ENCODE peak calls at places on chromosomes 16 and 17, in six cellular contexts. G is HCT116, T is GM23338, P is GM12878, J is SK-N-SH, Z is HepG2. E is an unnamed sample.

GRCh38 chr16:30458561-30459394 is 13.1 kb upstream of the SEPHS2 start:
- DNase-seq in G (no peak), T (no peak), P (peak), J (no peak), Z (peak), E (peak)

GRCh38 chr16:84841787-84842300 is 22.1 kb downstream of the CRISPLD2 start:
- DNase-seq in G (peak), T (peak), P (no peak), J (peak), Z (no peak), E (no peak)

GRCh38 chr17:83053021-83053778 is 26.2 kb upstream of the METRNL start:
- DNase-seq in G (no peak), T (no peak), P (no peak), J (no peak), Z (no peak), E (no peak)

GRCh38 chr17:11705111-11705510 is 106.8 kb downstream of the DNAH9 start:
- DNase-seq in G (no peak), T (no peak), P (no peak), J (no peak), Z (peak), E (no peak)

GRCh38 chr17:80953471-80954315 is 37.9 kb upstream of the CHMP6 start:
- DNase-seq in G (no peak), T (no peak), P (no peak), J (no peak), Z (no peak), E (peak)

GRCh38 chr17:73555199-73555810 is 88.9 kb downstream of the SDK2 start:
- DNase-seq in G (no peak), T (no peak), P (no peak), J (no peak), Z (no peak), E (no peak)

GRCh38 chr17:42518046-42518754 is 17.8 kb upstream of the NAGLU start:
- DNase-seq in G (peak), T (no peak), P (no peak), J (no peak), Z (no peak), E (peak)

GRCh38 chr17:40122944-40123810 is 1.4 kb downstream of the MSL1 start:
- DNase-seq in G (no peak), T (peak), P (no peak), J (peak), Z (no peak), E (peak)

GRCh38 chr16:51085271-51085670 is 65.8 kb downstream of the SALL1 start:
- DNase-seq in G (no peak), T (no peak), P (no peak), J (no peak), Z (no peak), E (no peak)

GRCh38 chr16:71794943-71795342 is 13.7 kb downstream of the AP1G1 start:
- DNase-seq in G (no peak), T (no peak), P (no peak), J (no peak), Z (no peak), E (no peak)

GRCh38 chr17:7183433-7184090 is 4.4 kb upstream of the ASGR1 start:
- DNase-seq in G (no peak), T (no peak), P (no peak), J (peak), Z (peak), E (no peak)

GRCh38 chr16:83935858-83936255 is 17.2 kb upstream of the OSGIN1 start:
- DNase-seq in G (no peak), T (no peak), P (no peak), J (peak), Z (no peak), E (no peak)

GRCh38 chr17:77957215-77957868 is 1.2 kb upstream of the TNRC6C start:
- DNase-seq in G (no peak), T (peak), P (peak), J (no peak), Z (no peak), E (peak)

GRCh38 chr17:9020824-9021157 is 519 bp upstream of the NTN1 start:
- DNase-seq in G (no peak), T (peak), P (no peak), J (no peak), Z (no peak), E (no peak)

GRCh38 chr16:59859606-59860402 is 1125.7 kb upstream of the GOT2 start:
- DNase-seq in G (no peak), T (no peak), P (no peak), J (no peak), Z (no peak), E (no peak)

GRCh38 chr17:42111901-42112551 is 488 bp downstream of the DHX58 start:
- DNase-seq in G (no peak), T (no peak), P (no peak), J (no peak), Z (no peak), E (no peak)

GRCh38 chr17:30956764-30957374 is 14.0 kb upstream of the RNF135 start:
- DNase-seq in G (no peak), T (peak), P (no peak), J (no peak), Z (no peak), E (no peak)

GRCh38 chr17:35170968-35171771 is 23.0 kb downstream of the SLC35G3 start:
- DNase-seq in G (no peak), T (no peak), P (no peak), J (no peak), Z (no peak), E (no peak)

GRCh38 chr16:66984902-66985311 is 3.5 kb upstream of the CES4A start:
- DNase-seq in G (no peak), T (no peak), P (no peak), J (no peak), Z (no peak), E (no peak)

GRCh38 chr16:52912565-52913173 is 140.0 kb downstream of the CHD9NB start:
- DNase-seq in G (peak), T (peak), P (peak), J (peak), Z (peak), E (peak)

GRCh38 chr17:39836117-39836516 is 28.0 kb downstream of the IKZF3 start:
- DNase-seq in G (no peak), T (no peak), P (no peak), J (no peak), Z (no peak), E (no peak)

GRCh38 chr17:81245665-81246342 is 6.7 kb downstream of the NDUFAF8 start:
- DNase-seq in G (no peak), T (no peak), P (no peak), J (no peak), Z (no peak), E (no peak)

GRCh38 chr16:86798247-86799041 is 220.1 kb downstream of the FOXL1 start:
- DNase-seq in G (no peak), T (no peak), P (no peak), J (no peak), Z (no peak), E (no peak)

GRCh38 chr16:24499193-24499814 is 40.1 kb upstream of the RBBP6 start:
- DNase-seq in G (peak), T (peak), P (no peak), J (peak), Z (peak), E (peak)

GRCh38 chr17:45043813-45044540 is 7.5 kb downstream of the DCAKD start:
- DNase-seq in G (no peak), T (no peak), P (no peak), J (no peak), Z (peak), E (no peak)

GRCh38 chr17:48555183-48555615 is 10.3 kb upstream of the HOXB2 start:
- DNase-seq in G (no peak), T (no peak), P (no peak), J (no peak), Z (no peak), E (no peak)

GRCh38 chr17:62911106-62911505 is 54.9 kb upstream of the TANC2 start:
- DNase-seq in G (no peak), T (no peak), P (no peak), J (no peak), Z (no peak), E (no peak)

GRCh38 chr17:73474370-73474988 is 162.7 kb upstream of the CDC42EP4 start:
- DNase-seq in G (peak), T (no peak), P (no peak), J (peak), Z (peak), E (no peak)

GRCh38 chr17:76831316-76831715 is 36.9 kb upstream of the MGAT5B start:
- DNase-seq in G (no peak), T (no peak), P (no peak), J (no peak), Z (no peak), E (no peak)

GRCh38 chr16:87963400-87963799 is 12.2 kb downstream of the BANP start:
- DNase-seq in G (no peak), T (no peak), P (no peak), J (no peak), Z (no peak), E (no peak)

GRCh38 chr16:85061566-85061965 is 34.0 kb downstream of the KIAA0513 start:
- DNase-seq in G (no peak), T (no peak), P (no peak), J (no peak), Z (no peak), E (peak)

GRCh38 chr17:39920218-39921210 is 2.1 kb upstream of the GSDMB start:
- DNase-seq in G (no peak), T (peak), P (no peak), J (no peak), Z (no peak), E (no peak)

GRCh38 chr17:46764709-46765401 is 53.6 kb downstream of the WNT3 start:
- DNase-seq in G (no peak), T (no peak), P (no peak), J (peak), Z (no peak), E (no peak)

GRCh38 chr16:46848768-46849764 is 18.1 kb upstream of the C16orf87 start:
- DNase-seq in G (no peak), T (no peak), P (no peak), J (no peak), Z (no peak), E (no peak)

GRCh38 chr17:44794699-44795413 is 35.2 kb downstream of the GJC1 start:
- DNase-seq in G (peak), T (no peak), P (no peak), J (no peak), Z (no peak), E (peak)

GRCh38 chr16:14378131-14378551 is 251.9 kb downstream of the PARN start:
- DNase-seq in G (peak), T (no peak), P (no peak), J (no peak), Z (peak), E (no peak)

GRCh38 chr17:77098884-77099545 is 41.8 kb upstream of the SEC14L1 start:
- DNase-seq in G (no peak), T (no peak), P (no peak), J (no peak), Z (peak), E (peak)

GRCh38 chr16:10979717-10980601 is 35.6 kb downstream of the CLEC16A start:
- DNase-seq in G (no peak), T (peak), P (no peak), J (no peak), Z (peak), E (no peak)
- TF ChIP-seq POLR2AphosphoS5 in G (no peak), T (no peak), P (no peak), J (no peak), Z (no peak), E (no peak)

GRCh38 chr17:57486416-57486815 is 230.1 kb downstream of the MSI2 start:
- DNase-seq in G (no peak), T (no peak), P (no peak), J (no peak), Z (no peak), E (no peak)
- TF ChIP-seq REST in G (no peak), T (no peak), P (no peak), J (no peak), Z (no peak), E (no peak)

GRCh38 chr17:75096082-75096625 is 8.4 kb downstream of the SLC16A5 start:
- DNase-seq in G (peak), T (peak), P (no peak), J (no peak), Z (peak), E (peak)
- TF ChIP-seq POLR2AphosphoS5 in G (peak), T (no peak), P (no peak), J (peak), Z (no peak), E (peak)

GRCh38 chr16:56038564-56039098 is 152.7 kb upstream of the GNAO1 start:
- DNase-seq in G (no peak), T (no peak), P (no peak), J (no peak), Z (no peak), E (no peak)
- TF ChIP-seq REST in G (no peak), T (no peak), P (no peak), J (no peak), Z (no peak), E (no peak)

DNA sequence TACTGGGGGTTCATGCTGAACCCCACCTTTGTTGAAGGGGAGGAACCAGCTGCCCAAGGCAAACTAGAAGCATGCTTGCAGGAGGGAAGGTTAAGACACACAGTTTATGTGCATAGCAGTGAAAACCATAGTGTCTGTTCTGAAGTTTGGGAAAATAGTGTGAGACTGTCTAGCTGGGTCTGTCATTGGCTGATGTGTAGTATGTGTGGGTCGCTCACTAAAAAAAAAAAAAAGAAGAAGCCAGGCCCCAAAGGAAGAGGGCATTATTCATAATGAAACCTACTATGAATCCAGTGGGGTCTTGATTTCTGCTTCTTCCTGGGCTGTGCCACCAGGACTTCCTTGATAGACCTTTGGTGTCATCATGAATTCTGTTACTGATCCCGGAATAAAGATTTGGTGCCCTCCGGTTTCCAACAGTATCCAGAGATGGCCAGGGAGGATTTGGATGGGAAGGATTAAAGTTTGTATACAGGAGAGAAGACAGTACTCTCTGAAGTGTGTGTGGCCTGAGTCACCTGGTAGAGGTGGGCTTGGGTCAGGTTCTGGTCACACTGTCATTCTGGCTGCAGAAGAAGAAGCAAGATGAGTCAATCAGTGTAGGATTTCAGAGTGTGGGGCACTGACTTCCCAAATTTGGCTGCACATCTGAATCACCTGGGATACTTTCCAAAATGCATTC is 220.3 kb downstream of the PRKCA start:
- DNase-seq in G (no peak), T (no peak), P (no peak), J (no peak), Z (no peak), E (no peak)
- TF ChIP-seq POLR2AphosphoS5 in G (no peak), T (no peak), P (no peak), J (no peak), Z (no peak), E (no peak)

GRCh38 chr16:68215302-68215701 is 20.6 kb downstream of the ESRP2 start:
- DNase-seq in G (no peak), T (no peak), P (no peak), J (no peak), Z (no peak), E (no peak)
- TF ChIP-seq REST in G (no peak), T (no peak), P (no peak), J (no peak), Z (no peak), E (no peak)

GRCh38 chr16:1456951-1457350 is 12.6 kb upstream of the CCDC154 start:
- DNase-seq in G (no peak), T (no peak), P (no peak), J (no peak), Z (no peak), E (no peak)
- TF ChIP-seq POLR2AphosphoS5 in G (no peak), T (no peak), P (no peak), J (no peak), Z (no peak), E (no peak)

DNA sequence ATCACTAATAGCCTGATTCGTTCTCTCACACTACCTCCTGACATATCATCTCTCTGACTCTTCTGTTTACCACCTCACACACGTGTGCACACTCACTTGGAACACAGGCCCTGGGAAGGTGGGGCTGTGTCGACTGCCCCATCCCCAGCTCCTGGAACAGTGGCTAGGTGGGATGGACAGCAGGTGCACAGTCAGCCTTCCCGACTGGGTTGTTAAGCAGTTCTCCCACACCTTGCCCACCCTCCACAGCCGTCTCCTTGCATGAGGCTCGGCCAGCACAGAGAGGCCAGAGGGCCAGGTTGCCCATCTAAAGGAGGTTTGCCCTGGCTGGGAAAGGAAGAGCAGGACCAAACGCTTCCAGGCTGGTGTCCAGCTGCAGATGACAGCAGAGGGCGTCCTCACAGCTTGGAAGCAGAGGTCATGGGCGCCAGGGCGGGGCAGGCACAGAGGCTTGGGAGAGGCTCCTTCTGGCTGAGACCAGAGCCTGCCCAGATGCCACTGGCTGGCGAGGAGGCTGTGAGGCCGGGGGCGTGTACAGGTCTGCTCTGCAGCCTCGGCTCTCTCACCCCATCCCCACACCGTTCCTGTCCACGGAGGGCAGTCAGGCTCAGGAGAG is 92.8 kb downstream of the AMFR start:
- DNase-seq in G (peak), T (peak), P (no peak), J (peak), Z (peak), E (no peak)
- TF ChIP-seq REST in G (no peak), T (no peak), P (no peak), J (no peak), Z (no peak), E (no peak)

GRCh38 chr16:27254262-27254811 is 14.2 kb downstream of the NSMCE1 start:
- DNase-seq in G (no peak), T (no peak), P (peak), J (no peak), Z (no peak), E (no peak)
- TF ChIP-seq POLR2AphosphoS5 in G (no peak), T (no peak), P (no peak), J (no peak), Z (no peak), E (no peak)

E was measured in HL-60.